ENCODE peak calls at places on chromosomes 1 and 21, in seven cellular contexts. Q is uterus; U is mammary epithelial cell; V is CD8-positive, alpha-beta T cell; C is colonic mucosa; O is neural progenitor cell; K is left ventricle myocardium inferior. R is an unnamed sample.

GRCh38 chr1:209768354-209768774 is 12.5 kb downstream of the TRAF3IP3 start:
- DNase-seq in Q (no peak), V (peak; percentile 75), C (peak; percentile 37), U (peak; percentile 32), O (no peak), K (no peak), R (peak; percentile 67)

GRCh38 chr1:52296345-52296744 is 69.7 kb downstream of the CC2D1B start:
- DNase-seq in O (peak; percentile 56), C (peak; percentile 23), K (no peak), Q (no peak), V (no peak), U (peak; percentile 59), R (no peak)

GRCh38 chr21:44552681-44553080 is 1.4 kb upstream of the KRTAP10-2 start:
- DNase-seq in C (no peak), U (no peak), O (no peak), K (no peak), V (no peak), Q (no peak), R (no peak)

GRCh38 chr1:66553846-66554245 is 19.9 kb downstream of the SGIP1 start:
- DNase-seq in V (no peak), O (no peak), C (no peak), K (no peak), Q (no peak), U (peak; percentile 55), R (no peak)

GRCh38 chr1:160410412-160411005 is 10.1 kb downstream of the VANGL2 start:
- DNase-seq in Q (no peak), U (no peak), C (no peak), V (no peak), O (peak; percentile 94), K (no peak), R (no peak)

GRCh38 chr1:88774151-88774556 is 90.1 kb downstream of the PKN2 start:
- DNase-seq in U (peak; percentile 100), O (no peak), Q (no peak), V (no peak), K (no peak), C (peak; percentile 86), R (peak; percentile 75)

GRCh38 chr1:65421341-65422174 is 1.1 kb downstream of the LEPR start:
- DNase-seq in V (no peak), C (no peak), O (no peak), U (no peak), K (no peak), Q (no peak), R (no peak)

GRCh38 chr21:28928578-28929124 is 64.0 kb downstream of the LTN1 start:
- DNase-seq in K (no peak), C (no peak), O (no peak), Q (no peak), V (no peak), U (peak; percentile 7), R (no peak)

GRCh38 chr1:201648066-201648910 is 109.4 kb downstream of the NAV1 start:
- DNase-seq in Q (peak; percentile 53), U (peak; percentile 20), O (peak; percentile 79), K (peak; percentile 66), V (no peak), C (peak; percentile 56), R (peak; percentile 64)

GRCh38 chr1:18608534-18608933 is 22.1 kb upstream of the PAX7 start:
- DNase-seq in Q (no peak), V (no peak), K (no peak), O (no peak), C (no peak), U (no peak), R (no peak)

GRCh38 chr1:77282866-77283539 is 1.2 kb downstream of the AK5 start:
- DNase-seq in K (no peak), O (peak; percentile 46), V (no peak), Q (no peak), U (no peak), C (no peak), R (no peak)

GRCh38 chr1:2546515-2547209 is 9.5 kb upstream of the TNFRSF14 start:
- DNase-seq in O (peak; percentile 94), K (peak; percentile 83), Q (peak; percentile 72), U (peak; percentile 87), V (peak; percentile 82), C (peak; percentile 97), R (peak; percentile 93)

GRCh38 chr1:93648656-93649055 is 33.0 kb downstream of the BCAR3 start:
- DNase-seq in C (no peak), V (no peak), Q (no peak), K (no peak), O (no peak), U (no peak), R (no peak)

DNA sequence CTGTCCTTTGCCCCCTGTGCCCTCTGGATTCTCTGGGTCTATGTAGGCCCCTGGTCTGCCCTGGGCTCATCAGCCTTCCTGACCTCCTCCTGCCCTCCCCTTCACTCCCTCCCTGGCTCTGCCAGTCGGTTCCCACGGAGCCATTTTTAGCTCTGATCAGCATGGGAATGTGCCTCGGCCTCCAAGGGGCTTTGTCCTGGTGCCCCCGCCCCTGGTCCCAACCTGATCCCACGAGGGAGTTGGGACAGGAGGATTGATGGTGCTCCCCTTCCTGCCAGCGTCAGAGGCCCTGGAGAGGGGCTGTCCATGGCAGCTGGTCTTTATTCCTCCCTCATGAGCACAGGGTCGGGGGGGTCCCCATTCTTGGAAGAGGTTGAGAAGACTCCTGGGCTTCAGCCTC is 24.9 kb downstream of the ETNK2 start:
- DNase-seq in U (no peak), C (no peak), K (no peak), O (peak; percentile 24), V (no peak), Q (no peak), R (no peak)
- H3K36me3 ChIP-seq in U (peaks cover 3% of the 10 kb centered on the region), C (no peaks in the 10 kb centered on the region), K (peaks cover 44% of the 10 kb centered on the region), O (no peaks in the 10 kb centered on the region), V (no peaks in the 10 kb centered on the region), Q (no peaks in the 10 kb centered on the region), R (no peaks in the 10 kb centered on the region)

GRCh38 chr1:95451054-95451453 is 217.0 kb downstream of the RWDD3 start:
- DNase-seq in O (peak; percentile 47), V (no peak), C (no peak), K (no peak), U (peak; percentile 25), Q (no peak), R (no peak)
- TF ChIP-seq CTCF in O (peak; percentile 51), V (no peak), C (no peak), K (no peak), U (peak; percentile 51), Q (no peak), R (no peak)

GRCh38 chr1:16144325-16145029 is 11.4 kb downstream of the EPHA2 start:
- DNase-seq in K (no peak), U (no peak), O (no peak), V (no peak), Q (no peak), C (no peak), R (no peak)
- H3K36me3 ChIP-seq in K (peaks cover 32% of the 10 kb centered on the region), U (peaks cover 44% of the 10 kb centered on the region), O (peaks cover 4% of the 10 kb centered on the region), V (no peaks in the 10 kb centered on the region), Q (no peaks in the 10 kb centered on the region), C (peaks cover 6% of the 10 kb centered on the region), R (no peaks in the 10 kb centered on the region)

DNA sequence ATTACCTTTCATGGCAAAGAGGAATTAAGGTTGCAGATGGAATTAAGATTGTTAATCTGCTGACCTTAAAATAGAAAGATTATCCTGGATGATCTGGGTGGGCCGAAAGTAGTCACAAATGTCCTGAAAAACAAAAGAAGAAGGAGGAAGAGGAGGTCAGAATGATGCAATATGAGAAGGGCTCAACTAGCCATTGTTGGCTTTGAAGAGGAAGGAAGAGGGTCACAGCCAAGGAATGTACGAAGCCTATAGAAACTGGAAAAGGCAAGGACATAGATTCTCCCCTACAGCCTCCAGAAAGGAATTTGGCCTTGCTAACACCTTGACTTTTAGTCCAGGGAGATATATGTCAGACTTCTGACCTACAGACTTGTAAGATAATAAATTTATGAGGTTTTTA is 39.4 kb upstream of the FMOD start:
- DNase-seq in O (no peak), U (no peak), C (no peak), Q (no peak), K (no peak), V (no peak), R (no peak)
- TF ChIP-seq CTCF in O (no peak), U (no peak), C (no peak), Q (no peak), K (no peak), V (no peak), R (no peak)